ENCODE peak calls at places on chromosome 21, in eight cellular contexts. F is amniotic stem cell; X is fibroblast of the conjunctiva; W is H7; M is epithelial cell of esophagus; A is adrenal gland; T is activated CD8-positive, alpha-beta T cell treated with anti-CD3 and anti-CD28 coated beads, Interleukin-2, amount 10 ng/mL, durations not matched to agents 7 days and 5 days; B is Calu3. Q is an unnamed sample.

GRCh38 chr21:34935868-34936267 is 113.2 kb downstream of the RUNX1 start:
- DNase-seq in F (no peak), X (no peak), W (no peak), M (no peak), A (no peak), T (no peak), B (no peak), Q (no peak)

GRCh38 chr21:20902998-20903397 is 95.2 kb upstream of the NCAM2 start:
- DNase-seq in F (no peak), X (no peak), W (no peak), M (no peak), A (no peak), T (no peak), B (no peak), Q (no peak)

GRCh38 chr21:31366825-31367224 is 22.8 kb upstream of the TIAM1 start:
- DNase-seq in F (no peak), X (peak; percentile 75), W (no peak), M (peak; percentile 92), A (no peak), T (no peak), B (peak; percentile 51), Q (no peak)

GRCh38 chr21:33112670-33113596 is 43.0 kb downstream of the OLIG1 start:
- DNase-seq in F (no peak), X (no peak), W (no peak), M (no peak), A (no peak), T (no peak), B (no peak), Q (no peak)

GRCh38 chr21:31550070-31550469 is 109.4 kb upstream of the SOD1 start:
- DNase-seq in F (no peak), X (no peak), W (no peak), M (no peak), A (no peak), T (no peak), B (no peak), Q (no peak)

GRCh38 chr21:36704281-36704957 is 5.5 kb downstream of the SIM2 start:
- DNase-seq in F (no peak), X (no peak), W (peak; percentile 80), M (no peak), A (no peak), T (no peak), B (no peak), Q (no peak)

GRCh38 chr21:40622531-40622930 is 224.4 kb downstream of the DSCAM start:
- DNase-seq in F (no peak), X (no peak), W (no peak), M (no peak), A (no peak), T (no peak), B (no peak), Q (no peak)

GRCh38 chr21:21000576-21001175 is 2.5 kb downstream of the NCAM2 start:
- DNase-seq in F (no peak), X (no peak), W (no peak), M (no peak), A (no peak), T (no peak), B (no peak), Q (no peak)

GRCh38 chr21:45167796-45168222 is 93.4 kb downstream of the ADARB1 start:
- DNase-seq in F (no peak), X (peak; percentile 58), W (no peak), M (peak; percentile 16), A (no peak), T (no peak), B (no peak), Q (no peak)

GRCh38 chr21:34986561-34987533 is 62.3 kb downstream of the RUNX1 start:
- DNase-seq in F (no peak), X (no peak), W (peak; percentile 32), M (peak; percentile 40), A (no peak), T (peak; percentile 84), B (peak; percentile 62), Q (no peak)